ENCODE peak calls at places on chromosomes 7 and 10, in four cellular contexts. D is hepatocyte, P is COR-L47, L is EH. B is an unnamed sample.

GRCh38 chr10:99804471-99804870 is 22.0 kb downstream of the ABCC2 start:
- DNase-seq in D (no peak), P (no peak), L (no peak), B (no peak)

GRCh38 chr7:156892086-156892800 is 740 bp downstream of the LMBR1 start:
- DNase-seq in D (peak; percentile 83), P (peak; percentile 34), L (peak; percentile 29), B (peak; percentile 43)

GRCh38 chr10:133196221-133196920 is 33.6 kb upstream of the UTF1 start:
- DNase-seq in D (no peak), P (no peak), L (no peak), B (no peak)

GRCh38 chr10:93346060-93346459 is 136.1 kb downstream of the MYOF start:
- DNase-seq in D (no peak), P (no peak), L (peak; percentile 45), B (no peak)

GRCh38 chr7:2652736-2653060 is 20.9 kb downstream of the TTYH3 start:
- DNase-seq in D (no peak), P (no peak), L (no peak), B (no peak)

GRCh38 chr10:51895209-51895608 is 195.8 kb upstream of the CSTF2T start:
- DNase-seq in D (peak; percentile 22), P (no peak), L (peak; percentile 80), B (no peak)

GRCh38 chr10:53403688-53404087 is 631.1 kb upstream of the MBL2 start:
- DNase-seq in D (peak; percentile 37), P (peak; percentile 66), L (peak; percentile 1), B (no peak)

GRCh38 chr7:69510114-69510513 is 88.2 kb upstream of the AUTS2 start:
- DNase-seq in D (no peak), P (no peak), L (no peak), B (no peak)

GRCh38 chr10:78474743-78475142 is 441.1 kb downstream of the RPS24 start:
- DNase-seq in D (no peak), P (no peak), L (no peak), B (no peak)

GRCh38 chr10:91629715-91630549 is 2.9 kb downstream of the PPP1R3C start:
- DNase-seq in D (no peak), P (no peak), L (no peak), B (no peak)

GRCh38 chr10:102523250-102524029 is 19.7 kb downstream of the SUFU start:
- DNase-seq in D (no peak), P (no peak), L (peak; percentile 49), B (peak; percentile 73)

GRCh38 chr10:13810536-13810935 is 223.8 kb downstream of the PRPF18 start:
- DNase-seq in D (no peak), P (no peak), L (no peak), B (no peak)

GRCh38 chr10:98088186-98088971 is 46.1 kb upstream of the R3HCC1L start:
- DNase-seq in D (no peak), P (no peak), L (peak; percentile 2), B (no peak)

GRCh38 chr7:48299580-48300169 is 128.4 kb downstream of the ABCA13 start:
- DNase-seq in D (peak; percentile 74), P (peak; percentile 72), L (peak; percentile 74), B (peak; percentile 58)

GRCh38 chr10:71290331-71290730 is 28.7 kb upstream of the SLC29A3 start:
- DNase-seq in D (no peak), P (no peak), L (no peak), B (no peak)

GRCh38 chr10:76316234-76316633 is 884.8 kb downstream of the LRMDA start:
- DNase-seq in D (no peak), P (no peak), L (no peak), B (no peak)

GRCh38 chr10:79127151-79127961 is 58.6 kb downstream of the ZMIZ1 start:
- DNase-seq in D (peak; percentile 91), P (no peak), L (peak; percentile 76), B (peak; percentile 84)

GRCh38 chr7:100065452-100066186 is 15.9 kb downstream of the ZNF3 start:
- DNase-seq in D (peak; percentile 60), P (no peak), L (peak; percentile 51), B (no peak)

GRCh38 chr7:94706991-94707390 is 51.1 kb upstream of the SGCE start:
- DNase-seq in D (no peak), P (no peak), L (no peak), B (no peak)

GRCh38 chr10:125165584-125166340 is 5.4 kb upstream of the CTBP2 start:
- DNase-seq in D (no peak), P (no peak), L (no peak), B (no peak)

GRCh38 chr10:96390460-96390864 is 31.7 kb upstream of the OPALIN start:
- DNase-seq in D (no peak), P (no peak), L (no peak), B (no peak)

GRCh38 chr7:7424151-7424873 is 111.4 kb downstream of the COL28A1 start:
- DNase-seq in D (peak; percentile 80), P (peak; percentile 75), L (peak; percentile 74), B (peak; percentile 86)

GRCh38 chr7:127769696-127770400 is 117.9 kb downstream of the SND1 start:
- DNase-seq in D (no peak), P (no peak), L (peak; percentile 65), B (peak; percentile 34)

GRCh38 chr10:72321248-72322029 is 33.3 kb downstream of the DNAJB12 start:
- DNase-seq in D (peak; percentile 63), P (no peak), L (no peak), B (no peak)

GRCh38 chr7:98222533-98223195 is 11.4 kb downstream of the BHLHA15 start:
- DNase-seq in D (peak; percentile 4), P (no peak), L (no peak), B (no peak)

GRCh38 chr10:33240931-33241330 is 93.5 kb downstream of the NRP1 start:
- DNase-seq in D (no peak), P (no peak), L (peak; percentile 85), B (no peak)

GRCh38 chr10:31947144-31947926 is 18.7 kb upstream of the ARHGAP12 start:
- DNase-seq in D (peak; percentile 78), P (no peak), L (peak; percentile 93), B (peak; percentile 95)